ENCODE peak calls at places on chromosome X, in nine cellular contexts. One of them, this sample, is unnamed.

GRCh38 chrX:7191681-7192110 is 43.7 kb upstream of the PUDP start:
- DNase-seq in AG10803: no peak
- DNase-seq in neural progenitor cell: no peak
- DNase-seq in fibroblast of the aortic adventitia: no peak
- DNase-seq in WTC11: peak
- DNase-seq in ovary: no peak
- DNase-seq in astrocyte: no peak
- DNase-seq in cardiac fibroblast: peak
- DNase-seq in brain microvascular endothelial cell: no peak
- DNase-seq in this sample: no peak

GRCh38 chrX:105823092-105823454 is 734 bp downstream of the NRK start:
- DNase-seq in AG10803: no peak
- DNase-seq in neural progenitor cell: no peak
- DNase-seq in fibroblast of the aortic adventitia: no peak
- DNase-seq in WTC11: no peak
- DNase-seq in ovary: no peak
- DNase-seq in astrocyte: no peak
- DNase-seq in cardiac fibroblast: peak
- DNase-seq in brain microvascular endothelial cell: no peak
- DNase-seq in this sample: no peak

GRCh38 chrX:37783284-37783683 is 3.4 kb downstream of the CYBB start:
- DNase-seq in AG10803: no peak
- DNase-seq in neural progenitor cell: no peak
- DNase-seq in fibroblast of the aortic adventitia: no peak
- DNase-seq in WTC11: no peak
- DNase-seq in ovary: no peak
- DNase-seq in astrocyte: no peak
- DNase-seq in cardiac fibroblast: no peak
- DNase-seq in brain microvascular endothelial cell: no peak
- DNase-seq in this sample: no peak

GRCh38 chrX:25296850-25297249 is 281.1 kb upstream of the ARX start:
- DNase-seq in AG10803: no peak
- DNase-seq in neural progenitor cell: no peak
- DNase-seq in fibroblast of the aortic adventitia: no peak
- DNase-seq in WTC11: no peak
- DNase-seq in ovary: no peak
- DNase-seq in astrocyte: no peak
- DNase-seq in cardiac fibroblast: no peak
- DNase-seq in brain microvascular endothelial cell: no peak
- DNase-seq in this sample: no peak

GRCh38 chrX:117538441-117539418 is 577.9 kb downstream of the KLHL13 start:
- DNase-seq in AG10803: no peak
- DNase-seq in neural progenitor cell: peak
- DNase-seq in fibroblast of the aortic adventitia: no peak
- DNase-seq in WTC11: no peak
- DNase-seq in ovary: no peak
- DNase-seq in astrocyte: no peak
- DNase-seq in cardiac fibroblast: no peak
- DNase-seq in brain microvascular endothelial cell: no peak
- DNase-seq in this sample: no peak

GRCh38 chrX:21996872-21997271 is 35.3 kb upstream of the PHEX start:
- DNase-seq in AG10803: peak
- DNase-seq in neural progenitor cell: no peak
- DNase-seq in fibroblast of the aortic adventitia: peak
- DNase-seq in WTC11: no peak
- DNase-seq in ovary: no peak
- DNase-seq in astrocyte: peak
- DNase-seq in cardiac fibroblast: peak
- DNase-seq in brain microvascular endothelial cell: peak
- DNase-seq in this sample: no peak

GRCh38 chrX:130915302-130915701 is 12.3 kb upstream of the ENOX2 start:
- DNase-seq in AG10803: peak
- DNase-seq in neural progenitor cell: no peak
- DNase-seq in fibroblast of the aortic adventitia: peak
- DNase-seq in WTC11: no peak
- DNase-seq in ovary: no peak
- DNase-seq in astrocyte: no peak
- DNase-seq in cardiac fibroblast: peak
- DNase-seq in brain microvascular endothelial cell: no peak
- DNase-seq in this sample: no peak

GRCh38 chrX:155857561-155857960 is 23.6 kb upstream of the VAMP7 start:
- DNase-seq in AG10803: no peak
- DNase-seq in neural progenitor cell: no peak
- DNase-seq in fibroblast of the aortic adventitia: peak
- DNase-seq in WTC11: no peak
- DNase-seq in ovary: no peak
- DNase-seq in astrocyte: no peak
- DNase-seq in cardiac fibroblast: peak
- DNase-seq in brain microvascular endothelial cell: no peak
- DNase-seq in this sample: no peak

GRCh38 chrX:38628587-38628986 is 67.2 kb downstream of the TSPAN7 start:
- DNase-seq in AG10803: no peak
- DNase-seq in neural progenitor cell: no peak
- DNase-seq in fibroblast of the aortic adventitia: no peak
- DNase-seq in WTC11: no peak
- DNase-seq in ovary: no peak
- DNase-seq in astrocyte: no peak
- DNase-seq in cardiac fibroblast: no peak
- DNase-seq in brain microvascular endothelial cell: no peak
- DNase-seq in this sample: no peak

GRCh38 chrX:57951666-57952319 is 41.5 kb upstream of the ZXDA start:
- DNase-seq in AG10803: no peak
- DNase-seq in neural progenitor cell: no peak
- DNase-seq in fibroblast of the aortic adventitia: no peak
- DNase-seq in WTC11: no peak
- DNase-seq in ovary: peak
- DNase-seq in astrocyte: no peak
- DNase-seq in cardiac fibroblast: peak
- DNase-seq in brain microvascular endothelial cell: no peak
- DNase-seq in this sample: no peak

GRCh38 chrX:141176586-141177451 is at the start of gene LDOC1:
- DNase-seq in AG10803: peak
- DNase-seq in neural progenitor cell: peak
- DNase-seq in fibroblast of the aortic adventitia: peak
- DNase-seq in WTC11: peak
- DNase-seq in ovary: peak
- DNase-seq in astrocyte: peak
- DNase-seq in cardiac fibroblast: peak
- DNase-seq in brain microvascular endothelial cell: peak
- DNase-seq in this sample: peak

GRCh38 chrX:10187421-10187820 is 30.6 kb downstream of the CLCN4 start:
- DNase-seq in AG10803: no peak
- DNase-seq in neural progenitor cell: no peak
- DNase-seq in fibroblast of the aortic adventitia: no peak
- DNase-seq in WTC11: no peak
- DNase-seq in ovary: no peak
- DNase-seq in astrocyte: no peak
- DNase-seq in cardiac fibroblast: no peak
- DNase-seq in brain microvascular endothelial cell: no peak
- DNase-seq in this sample: no peak

GRCh38 chrX:56281789-56282188 is 49.6 kb downstream of the KLF8 start:
- DNase-seq in AG10803: peak
- DNase-seq in neural progenitor cell: peak
- DNase-seq in fibroblast of the aortic adventitia: peak
- DNase-seq in WTC11: no peak
- DNase-seq in ovary: no peak
- DNase-seq in astrocyte: no peak
- DNase-seq in cardiac fibroblast: peak
- DNase-seq in brain microvascular endothelial cell: no peak
- DNase-seq in this sample: no peak

GRCh38 chrX:69362354-69362753 is 141.8 kb upstream of the NALF2 start:
- DNase-seq in AG10803: peak
- DNase-seq in neural progenitor cell: no peak
- DNase-seq in fibroblast of the aortic adventitia: no peak
- DNase-seq in WTC11: no peak
- DNase-seq in ovary: no peak
- DNase-seq in astrocyte: no peak
- DNase-seq in cardiac fibroblast: no peak
- DNase-seq in brain microvascular endothelial cell: no peak
- DNase-seq in this sample: no peak

GRCh38 chrX:98637451-98637850 is 1753.7 kb downstream of the RPA4 start:
- DNase-seq in AG10803: no peak
- DNase-seq in neural progenitor cell: no peak
- DNase-seq in fibroblast of the aortic adventitia: no peak
- DNase-seq in WTC11: no peak
- DNase-seq in ovary: no peak
- DNase-seq in astrocyte: no peak
- DNase-seq in cardiac fibroblast: no peak
- DNase-seq in brain microvascular endothelial cell: no peak
- DNase-seq in this sample: no peak

GRCh38 chrX:46648660-46649059 is 75.1 kb downstream of the CHST7 start:
- DNase-seq in AG10803: no peak
- DNase-seq in neural progenitor cell: no peak
- DNase-seq in fibroblast of the aortic adventitia: no peak
- DNase-seq in WTC11: no peak
- DNase-seq in ovary: no peak
- DNase-seq in astrocyte: no peak
- DNase-seq in cardiac fibroblast: no peak
- DNase-seq in brain microvascular endothelial cell: no peak
- DNase-seq in this sample: no peak

GRCh38 chrX:17591741-17592110 is 145.6 kb upstream of the SCML1 start:
- DNase-seq in AG10803: peak
- DNase-seq in neural progenitor cell: no peak
- DNase-seq in fibroblast of the aortic adventitia: peak
- DNase-seq in WTC11: no peak
- DNase-seq in ovary: peak
- DNase-seq in astrocyte: peak
- DNase-seq in cardiac fibroblast: peak
- DNase-seq in brain microvascular endothelial cell: peak
- DNase-seq in this sample: peak

GRCh38 chrX:113305496-113305895 is 464.9 kb upstream of the AMOT start:
- DNase-seq in AG10803: peak
- DNase-seq in neural progenitor cell: no peak
- DNase-seq in fibroblast of the aortic adventitia: peak
- DNase-seq in WTC11: no peak
- DNase-seq in ovary: no peak
- DNase-seq in astrocyte: peak
- DNase-seq in cardiac fibroblast: peak
- DNase-seq in brain microvascular endothelial cell: no peak
- DNase-seq in this sample: peak

GRCh38 chrX:107738768-107739167 is 36.8 kb downstream of the TSC22D3 start:
- DNase-seq in AG10803: no peak
- DNase-seq in neural progenitor cell: no peak
- DNase-seq in fibroblast of the aortic adventitia: no peak
- DNase-seq in WTC11: no peak
- DNase-seq in ovary: no peak
- DNase-seq in astrocyte: no peak
- DNase-seq in cardiac fibroblast: no peak
- DNase-seq in brain microvascular endothelial cell: no peak
- DNase-seq in this sample: no peak

GRCh38 chrX:30577362-30577961 is at the start of gene TASL:
- DNase-seq in AG10803: no peak
- DNase-seq in neural progenitor cell: no peak
- DNase-seq in fibroblast of the aortic adventitia: no peak
- DNase-seq in WTC11: no peak
- DNase-seq in ovary: no peak
- DNase-seq in astrocyte: no peak
- DNase-seq in cardiac fibroblast: no peak
- DNase-seq in brain microvascular endothelial cell: no peak
- DNase-seq in this sample: no peak

GRCh38 chrX:38959736-38960534 is 158.7 kb downstream of the MID1IP1 start:
- DNase-seq in AG10803: peak
- DNase-seq in neural progenitor cell: no peak
- DNase-seq in fibroblast of the aortic adventitia: peak
- DNase-seq in WTC11: peak
- DNase-seq in ovary: peak
- DNase-seq in astrocyte: no peak
- DNase-seq in cardiac fibroblast: peak
- DNase-seq in brain microvascular endothelial cell: no peak
- DNase-seq in this sample: no peak

GRCh38 chrX:125744914-125745313 is 421.2 kb downstream of the DCAF12L2 start:
- DNase-seq in AG10803: no peak
- DNase-seq in neural progenitor cell: no peak
- DNase-seq in fibroblast of the aortic adventitia: no peak
- DNase-seq in WTC11: no peak
- DNase-seq in ovary: no peak
- DNase-seq in astrocyte: no peak
- DNase-seq in cardiac fibroblast: no peak
- DNase-seq in brain microvascular endothelial cell: no peak
- DNase-seq in this sample: no peak

DNA sequence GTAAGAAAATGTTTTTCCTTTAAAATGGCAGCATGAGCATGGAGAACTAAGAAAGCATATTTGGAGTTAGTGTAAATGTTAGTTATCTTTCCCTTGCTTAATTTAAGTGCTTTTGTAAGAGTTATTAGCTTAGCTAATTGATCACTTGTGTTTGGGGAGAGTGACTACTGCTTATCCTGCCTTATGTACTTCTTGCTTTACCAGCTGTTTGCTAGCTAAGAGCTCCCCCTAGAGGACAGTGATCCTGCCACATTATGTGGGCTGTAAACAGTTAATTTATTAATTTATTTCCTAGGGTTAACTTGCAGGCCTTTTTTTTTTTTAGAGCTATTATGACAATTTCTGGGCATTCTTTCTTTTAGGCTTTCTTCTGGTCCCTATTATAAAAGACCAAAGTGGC is 435.8 kb downstream of the MAGEB5 start:
- DNase-seq in AG10803: no peak
- DNase-seq in neural progenitor cell: no peak
- DNase-seq in fibroblast of the aortic adventitia: no peak
- DNase-seq in WTC11: no peak
- DNase-seq in ovary: no peak
- DNase-seq in astrocyte: no peak
- DNase-seq in cardiac fibroblast: peak
- DNase-seq in brain microvascular endothelial cell: no peak
- DNase-seq in this sample: no peak
- TF ChIP-seq CTCF in AG10803: no peak
- TF ChIP-seq CTCF in neural progenitor cell: no peak
- TF ChIP-seq CTCF in fibroblast of the aortic adventitia: no peak
- TF ChIP-seq CTCF in WTC11: no peak
- TF ChIP-seq CTCF in ovary: no peak
- TF ChIP-seq CTCF in astrocyte: no peak
- TF ChIP-seq CTCF in cardiac fibroblast: peak
- TF ChIP-seq CTCF in brain microvascular endothelial cell: peak
- TF ChIP-seq CTCF in this sample: no peak

GRCh38 chrX:67480789-67481188 is 63.0 kb upstream of the AR start:
- DNase-seq in AG10803: no peak
- DNase-seq in neural progenitor cell: no peak
- DNase-seq in fibroblast of the aortic adventitia: no peak
- DNase-seq in WTC11: no peak
- DNase-seq in ovary: no peak
- DNase-seq in astrocyte: no peak
- DNase-seq in cardiac fibroblast: no peak
- DNase-seq in brain microvascular endothelial cell: no peak
- DNase-seq in this sample: no peak
- TF ChIP-seq CTCF in AG10803: no peak
- TF ChIP-seq CTCF in neural progenitor cell: no peak
- TF ChIP-seq CTCF in fibroblast of the aortic adventitia: no peak
- TF ChIP-seq CTCF in WTC11: no peak
- TF ChIP-seq CTCF in ovary: no peak
- TF ChIP-seq CTCF in astrocyte: no peak
- TF ChIP-seq CTCF in cardiac fibroblast: no peak
- TF ChIP-seq CTCF in brain microvascular endothelial cell: no peak
- TF ChIP-seq CTCF in this sample: no peak

GRCh38 chrX:77415161-77415560 is 32.0 kb upstream of the FGF16 start:
- DNase-seq in AG10803: no peak
- DNase-seq in neural progenitor cell: peak
- DNase-seq in fibroblast of the aortic adventitia: peak
- DNase-seq in WTC11: no peak
- DNase-seq in ovary: no peak
- DNase-seq in astrocyte: no peak
- DNase-seq in cardiac fibroblast: peak
- DNase-seq in brain microvascular endothelial cell: no peak
- DNase-seq in this sample: no peak
- TF ChIP-seq CTCF in AG10803: no peak
- TF ChIP-seq CTCF in neural progenitor cell: peak
- TF ChIP-seq CTCF in fibroblast of the aortic adventitia: peak
- TF ChIP-seq CTCF in WTC11: no peak
- TF ChIP-seq CTCF in ovary: no peak
- TF ChIP-seq CTCF in astrocyte: no peak
- TF ChIP-seq CTCF in cardiac fibroblast: peak
- TF ChIP-seq CTCF in brain microvascular endothelial cell: peak
- TF ChIP-seq CTCF in this sample: no peak

GRCh38 chrX:80285131-80285773 is 135.0 kb upstream of the TENT5D start:
- DNase-seq in AG10803: peak
- DNase-seq in neural progenitor cell: peak
- DNase-seq in fibroblast of the aortic adventitia: peak
- DNase-seq in WTC11: peak
- DNase-seq in ovary: no peak
- DNase-seq in astrocyte: no peak
- DNase-seq in cardiac fibroblast: peak
- DNase-seq in brain microvascular endothelial cell: no peak
- DNase-seq in this sample: no peak
- TF ChIP-seq CTCF in AG10803: peak
- TF ChIP-seq CTCF in neural progenitor cell: peak
- TF ChIP-seq CTCF in fibroblast of the aortic adventitia: peak
- TF ChIP-seq CTCF in WTC11: no peak
- TF ChIP-seq CTCF in ovary: no peak
- TF ChIP-seq CTCF in astrocyte: no peak
- TF ChIP-seq CTCF in cardiac fibroblast: peak
- TF ChIP-seq CTCF in brain microvascular endothelial cell: peak
- TF ChIP-seq CTCF in this sample: peak

This sample was measured in AG09319.